ENCODE peak calls at places on chromosomes 6 and 20, in six cellular contexts. C, F, V, O, Y and H are unnamed samples.

GRCh38 chr6:34237316-34237721 is 646 bp downstream of the HMGA1 start:
- DNase-seq in V (no peak), C (no peak), O (no peak), F (no peak), Y (no peak), H (no peak)

GRCh38 chr20:59661621-59662020 is 57.3 kb downstream of the PHACTR3 start:
- DNase-seq in F (no peak), O (no peak), Y (no peak), V (no peak), C (no peak), H (no peak)

GRCh38 chr20:33685328-33686007 is 717 bp downstream of the E2F1 start:
- DNase-seq in F (peak), Y (peak), C (peak), O (no peak), V (no peak), H (no peak)

GRCh38 chr20:34573541-34573940 is 15.0 kb downstream of the MAP1LC3A start:
- DNase-seq in C (no peak), Y (no peak), F (no peak), V (no peak), O (no peak), H (no peak)

GRCh38 chr6:150267686-150268561 is 100.9 kb upstream of the IYD start:
- DNase-seq in F (no peak), C (no peak), Y (peak), V (peak), O (peak), H (no peak)

GRCh38 chr6:161048636-161049035 is 57.1 kb downstream of the MAP3K4 start:
- DNase-seq in V (no peak), C (no peak), O (peak), Y (no peak), F (no peak), H (no peak)

GRCh38 chr6:127177030-127177928 is 58.8 kb downstream of the RSPO3 start:
- DNase-seq in Y (peak), O (peak), F (no peak), C (no peak), V (no peak), H (no peak)

GRCh38 chr6:154229796-154230195 is 126.8 kb downstream of the IPCEF1 start:
- DNase-seq in C (no peak), V (no peak), Y (no peak), F (no peak), O (no peak), H (no peak)

GRCh38 chr20:21703740-21704407 is 1.6 kb upstream of the PAX1 start:
- DNase-seq in V (no peak), C (no peak), Y (no peak), F (no peak), O (no peak), H (no peak)

GRCh38 chr20:6562111-6562510 is 205.4 kb upstream of the BMP2 start:
- DNase-seq in Y (peak), O (peak), C (no peak), V (no peak), F (no peak), H (no peak)

GRCh38 chr6:116564921-116565872 is 6.1 kb upstream of the RWDD1 start:
- DNase-seq in C (no peak), F (no peak), Y (no peak), O (no peak), V (no peak), H (no peak)

GRCh38 chr6:88380618-88381288 is 214.6 kb upstream of the CNR1 start:
- DNase-seq in F (no peak), C (no peak), O (no peak), Y (no peak), V (no peak), H (no peak)

GRCh38 chr6:26163733-26164505 is 76.7 kb downstream of the HFE start:
- DNase-seq in C (no peak), O (no peak), Y (no peak), V (no peak), F (no peak), H (no peak)

GRCh38 chr6:84417261-84417660 is 189.8 kb upstream of the CEP162 start:
- DNase-seq in F (no peak), V (no peak), Y (no peak), O (peak), C (no peak), H (no peak)

GRCh38 chr6:18785810-18786490 is 398.8 kb downstream of the RNF144B start:
- DNase-seq in F (no peak), C (no peak), O (no peak), Y (no peak), V (no peak), H (no peak)

GRCh38 chr6:146286976-146287375 is 256.7 kb upstream of the RAB32 start:
- DNase-seq in F (no peak), O (no peak), Y (no peak), V (no peak), C (no peak), H (no peak)

GRCh38 chr20:25394996-25395395 is 4.4 kb upstream of the ABHD12 start:
- DNase-seq in Y (no peak), V (no peak), F (no peak), O (no peak), C (no peak), H (no peak)

GRCh38 chr20:50664248-50664647 is 27.1 kb downstream of the RIPOR3 start:
- DNase-seq in F (no peak), C (no peak), Y (peak), V (no peak), O (no peak), H (no peak)

GRCh38 chr20:5844063-5844681 is 94.0 kb downstream of the SHLD1 start:
- DNase-seq in O (peak), C (no peak), F (no peak), Y (peak), V (no peak), H (no peak)

GRCh38 chr6:118387921-118388701 is 160.0 kb upstream of the PLN start:
- DNase-seq in Y (peak), C (no peak), O (peak), F (no peak), V (no peak), H (no peak)

GRCh38 chr20:1822564-1823420 is 72.4 kb upstream of the SIRPA start:
- DNase-seq in O (peak), V (no peak), C (no peak), Y (peak), F (no peak), H (no peak)

GRCh38 chr6:14762077-14762476 is 483.8 kb upstream of the JARID2 start:
- DNase-seq in Y (no peak), V (no peak), F (no peak), C (no peak), O (no peak), H (no peak)

GRCh38 chr6:106870069-106870468 is 104.5 kb downstream of the CD24 start:
- DNase-seq in V (peak), Y (peak), C (no peak), F (no peak), O (peak), H (no peak)

GRCh38 chr20:1935696-1936366 is 40.6 kb downstream of the SIRPA start:
- DNase-seq in F (no peak), V (no peak), C (no peak), O (no peak), Y (no peak), H (no peak)

GRCh38 chr6:40568062-40568708 is 19.0 kb downstream of the LRFN2 start:
- DNase-seq in F (no peak), O (no peak), Y (no peak), C (no peak), V (no peak), H (no peak)

GRCh38 chr20:48626226-48626937 is 201.4 kb downstream of the PREX1 start:
- DNase-seq in Y (peak), V (peak), C (no peak), F (no peak), O (peak), H (no peak)

GRCh38 chr20:63791497-63792156 is 39.4 kb downstream of the ZBTB46 start:
- DNase-seq in Y (no peak), C (no peak), V (no peak), F (no peak), O (no peak), H (no peak)

GRCh38 chr6:57162008-57162407 is 10.1 kb upstream of the BAG2 start:
- DNase-seq in O (peak), F (no peak), C (no peak), V (no peak), Y (no peak), H (no peak)

GRCh38 chr20:64099880-64100565 is 7.3 kb downstream of the NPBWR2 start:
- DNase-seq in F (no peak), V (no peak), O (no peak), C (peak), Y (no peak), H (no peak)

GRCh38 chr20:50020283-50020682 is 37.5 kb downstream of the SNAI1 start:
- DNase-seq in F (no peak), Y (peak), V (peak), C (no peak), O (peak), H (no peak)

GRCh38 chr6:31738048-31738979 is 1.5 kb upstream of the MSH5 start:
- DNase-seq in Y (peak), O (peak), F (peak), V (no peak), C (no peak), H (peak)

GRCh38 chr6:95576621-95577316 is 566 bp upstream of the MANEA start:
- DNase-seq in F (no peak), Y (peak), O (peak), C (no peak), V (no peak), H (no peak)

GRCh38 chr6:144840619-144841018 is 555.5 kb downstream of the UTRN start:
- DNase-seq in F (no peak), V (no peak), C (no peak), Y (no peak), O (no peak), H (no peak)

GRCh38 chr6:116605935-116606334 is 10.3 kb upstream of the RSPH4A start:
- DNase-seq in F (no peak), C (no peak), O (no peak), Y (no peak), V (no peak), H (no peak)

GRCh38 chr20:20233041-20233514 is 134.8 kb upstream of the INSM1 start:
- DNase-seq in Y (no peak), V (no peak), C (no peak), O (no peak), F (no peak), H (no peak)

GRCh38 chr6:140043357-140043756 is 668.9 kb upstream of the CITED2 start:
- DNase-seq in Y (peak), F (no peak), V (no peak), O (peak), C (no peak), H (no peak)

GRCh38 chr20:57482148-57482547 is 42.8 kb downstream of the CTCFL start:
- DNase-seq in V (no peak), Y (no peak), O (no peak), C (no peak), F (peak), H (no peak)

GRCh38 chr20:16785221-16785620 is 37.1 kb downstream of the OTOR start:
- DNase-seq in C (no peak), V (no peak), Y (no peak), O (peak), F (peak), H (no peak)

DNA sequence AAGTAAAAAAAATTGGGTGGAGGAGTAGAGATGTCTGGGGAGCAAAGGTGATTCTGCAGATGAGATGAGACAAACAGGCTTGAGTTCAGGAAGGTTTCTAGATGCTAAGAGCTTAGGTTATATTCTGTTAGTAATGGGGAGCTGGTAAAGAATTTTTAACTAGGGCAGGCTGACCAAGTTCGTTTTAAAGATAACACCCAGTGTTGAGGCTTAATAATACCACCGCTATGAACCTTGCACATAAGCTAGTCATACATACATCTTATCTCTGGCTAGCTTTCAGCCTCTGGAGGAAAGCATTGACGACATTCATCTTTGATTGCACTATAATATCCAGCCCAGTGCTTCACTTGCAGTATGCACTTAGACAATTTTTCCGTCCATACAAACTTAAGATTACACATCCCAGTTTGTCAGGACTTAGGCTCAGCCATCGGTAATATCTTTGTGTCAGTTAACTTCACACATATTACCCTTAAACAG is 12.1 kb downstream of the NHSL1 start:
- DNase-seq in C (no peak), V (no peak), Y (no peak), F (no peak), O (no peak), H (no peak)
- H3K23ac ChIP-seq in C (no peak), V (no peak), Y (no peak), F (no peak), O (no peak), H (no peak)

DNA sequence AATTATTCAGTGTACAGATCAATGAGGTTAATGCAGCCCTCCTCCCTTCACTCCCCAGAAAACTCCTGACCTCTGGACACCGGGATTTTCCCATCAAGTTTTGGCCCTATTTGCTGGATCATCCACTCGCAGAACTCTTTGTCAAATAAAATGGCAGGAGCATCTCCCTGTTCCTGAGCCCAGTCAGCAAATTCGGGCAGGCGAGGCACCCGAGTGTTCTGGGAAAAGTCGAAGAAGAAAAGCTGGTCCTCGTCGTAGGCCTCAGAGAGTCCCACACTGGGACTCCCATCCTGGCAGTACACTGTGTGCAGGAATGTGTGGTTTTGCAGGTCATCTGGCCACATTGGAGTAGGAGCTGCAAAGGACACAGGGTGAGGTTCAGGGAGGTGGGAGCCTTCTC is 2.4 kb downstream of the HLA-DMA start:
- DNase-seq in F (no peak), O (no peak), C (no peak), Y (no peak), V (no peak), H (no peak)
- H3K4me3 ChIP-seq in F (no peak), O (no peak), C (no peak), Y (no peak), V (no peak), H (no peak)

DNA sequence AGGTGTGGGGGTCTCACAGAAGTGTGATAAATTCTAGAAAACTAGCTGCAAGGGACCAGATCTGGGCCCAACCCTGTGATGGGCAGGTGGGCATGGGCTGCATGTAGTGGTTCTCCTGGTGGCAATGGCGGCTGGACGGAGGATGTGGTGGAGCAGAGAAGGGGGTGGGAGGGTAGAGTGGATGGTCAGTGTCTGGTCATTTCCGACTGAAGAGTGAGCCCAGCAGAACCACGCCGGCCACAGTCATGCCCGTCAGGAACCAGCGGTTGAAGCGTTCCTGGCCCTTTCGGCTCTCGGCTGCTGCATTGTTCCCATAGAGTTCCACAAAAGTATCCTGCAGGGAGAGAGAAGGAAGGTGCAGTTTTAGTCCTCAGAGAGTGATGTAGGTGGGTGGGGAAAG is 28.0 kb downstream of the COX4I2 start:
- DNase-seq in O (no peak), V (no peak), Y (no peak), C (no peak), F (no peak), H (no peak)
- H3K23ac ChIP-seq in O (no peak), V (no peak), Y (no peak), C (no peak), F (no peak), H (no peak)

DNA sequence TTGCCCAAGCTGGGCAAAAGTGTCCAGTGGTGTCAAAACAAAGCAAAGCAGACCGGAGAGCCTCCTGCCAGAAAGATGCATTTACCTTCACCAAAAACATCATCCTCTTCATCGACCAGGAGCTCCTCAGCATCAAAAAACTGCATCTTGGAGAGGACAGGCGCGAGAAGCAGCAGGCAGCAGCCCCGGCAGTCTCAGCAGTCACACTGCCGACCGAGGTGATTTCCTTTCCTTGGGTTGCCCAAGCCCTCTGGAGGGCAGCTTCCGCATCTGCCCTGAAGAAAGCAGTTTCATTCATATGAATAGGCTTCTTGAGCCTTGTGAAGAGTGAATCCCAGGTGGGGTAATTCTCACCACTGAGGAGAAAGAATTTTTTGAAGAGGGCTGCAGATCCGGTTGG is at the start of gene RIPOR2:
- DNase-seq in C (peak), V (peak), O (no peak), F (peak), Y (no peak), H (no peak)
- H3K4me3 ChIP-seq in C (peak), V (no peak), O (no peak), F (no peak), Y (no peak), H (no peak)

GRCh38 chr6:159724778-159725177 is 2.5 kb upstream of the WTAP start:
- DNase-seq in Y (no peak), C (no peak), O (no peak), F (no peak), V (no peak), H (no peak)

GRCh38 chr6:159726918-159727716 is at the start of gene WTAP:
- DNase-seq in F (peak), V (peak), O (peak), C (peak), Y (peak), H (peak)

GRCh38 chr6:159727717-159728440 is 573 bp downstream of the WTAP start:
- DNase-seq in O (no peak), V (no peak), F (peak), Y (peak), C (no peak), H (peak)

GRCh38 chr6:159728552-159728951 is 1.2 kb downstream of the WTAP start:
- DNase-seq in Y (peak), F (peak), C (no peak), V (no peak), O (no peak), H (no peak)

DNA sequence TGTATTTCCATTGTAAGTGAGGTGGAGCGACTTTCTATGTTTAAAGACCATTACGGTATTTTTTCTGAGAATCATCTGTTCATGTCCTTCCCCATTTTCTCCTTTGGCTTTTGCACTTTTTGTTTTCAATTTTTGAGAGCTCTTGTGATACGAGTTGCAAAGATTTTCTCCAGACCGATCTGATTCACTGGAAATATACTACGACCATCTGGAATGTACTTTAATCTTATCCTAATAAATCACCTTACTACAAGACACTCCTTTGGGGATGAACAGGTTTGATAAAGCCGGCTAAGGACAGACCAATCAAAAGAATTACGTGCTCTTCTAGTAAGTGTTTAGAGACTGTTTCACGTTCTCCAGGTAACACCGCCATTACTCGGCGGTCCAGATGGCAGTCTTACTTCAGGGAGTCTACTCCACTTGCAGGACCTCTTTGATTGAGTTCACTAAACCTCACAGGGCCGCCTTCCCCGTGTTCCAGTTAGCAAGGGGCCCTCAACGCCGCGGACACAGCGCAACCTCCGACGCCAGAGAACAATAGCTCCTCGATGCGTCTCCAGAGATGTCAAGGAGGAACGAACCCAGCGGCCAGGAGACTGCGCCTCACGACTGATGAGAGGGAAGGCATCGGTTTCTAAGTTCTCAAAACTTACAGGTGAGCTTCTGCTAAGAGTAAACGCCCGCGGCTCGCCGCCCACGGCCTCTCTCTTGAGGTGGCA is 949 bp upstream of the WTAP start:
- DNase-seq in C (no peak), V (no peak), O (no peak), Y (no peak), F (no peak), H (no peak)
- H3K23ac ChIP-seq in C (no peak), V (no peak), O (peak), Y (no peak), F (no peak), H (peak)

GRCh38 chr6:35782424-35782823 is 1.6 kb downstream of the CLPSL1 start:
- DNase-seq in V (peak), C (no peak), F (no peak), O (no peak), Y (no peak), H (no peak)
- H3K4me3 ChIP-seq in V (no peak), C (no peak), F (no peak), O (no peak), Y (no peak), H (no peak)

GRCh38 chr6:130683761-130684517 is 143.3 kb upstream of the SMLR1 start:
- DNase-seq in O (no peak), C (no peak), F (no peak), Y (no peak), V (no peak), H (no peak)
- H3K23ac ChIP-seq in O (no peak), C (no peak), F (no peak), Y (no peak), V (peak), H (peak)

DNA sequence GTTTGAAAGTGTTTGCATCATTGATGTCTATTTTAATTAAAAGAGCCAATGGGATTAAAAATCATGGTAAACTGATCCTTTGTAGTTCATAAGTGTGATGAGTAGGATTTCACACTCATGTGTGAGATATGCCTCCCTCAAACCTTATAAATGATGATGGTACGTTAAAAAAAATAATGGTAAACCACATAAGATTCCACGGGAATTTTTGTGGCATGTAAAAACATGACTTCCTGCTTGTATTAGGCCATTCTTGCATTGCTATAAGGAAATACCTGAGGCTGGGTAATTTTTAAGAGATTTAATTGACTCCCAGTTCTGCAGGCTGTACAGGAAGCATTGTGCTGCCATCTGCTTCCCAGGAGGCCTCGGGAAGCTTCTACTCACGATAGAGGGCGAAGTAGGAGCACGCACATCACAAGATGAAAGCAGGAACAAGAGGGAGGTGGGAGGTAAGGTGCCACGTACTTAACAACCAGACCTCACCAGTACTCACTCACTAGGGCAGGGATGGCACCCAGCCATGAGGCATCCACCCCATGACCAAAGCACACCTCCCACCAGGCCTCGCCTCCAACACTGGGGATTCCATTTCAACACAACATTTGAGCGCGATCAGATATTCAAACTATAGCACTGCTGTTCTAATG is 187.6 kb upstream of the QKI start:
- DNase-seq in Y (no peak), O (no peak), C (no peak), F (no peak), V (peak), H (no peak)
- H3K4me3 ChIP-seq in Y (no peak), O (no peak), C (no peak), F (no peak), V (no peak), H (no peak)